ENCODE peak calls at places on chromosomes 11 and 22, in ten cellular contexts. One of them, this sample, is unnamed.

GRCh38 chr11:11810764-11811726 is 30.7 kb upstream of the USP47 start:
- DNase-seq in mucosa of descending colon: no peak
- DNase-seq in astrocyte: no peak
- DNase-seq in sigmoid colon: no peak
- DNase-seq in heart right ventricle: peak
- DNase-seq in heart left ventricle: peak
- DNase-seq in astrocyte of the cerebellum: no peak
- DNase-seq in transverse colon: no peak
- DNase-seq in SK-N-SH: no peak
- DNase-seq in right lobe of liver: no peak
- DNase-seq in this sample: no peak

GRCh38 chr11:70500076-70500847 is 101.9 kb downstream of the CTTN start:
- DNase-seq in mucosa of descending colon: no peak
- DNase-seq in astrocyte: no peak
- DNase-seq in sigmoid colon: peak
- DNase-seq in heart right ventricle: no peak
- DNase-seq in heart left ventricle: peak
- DNase-seq in astrocyte of the cerebellum: no peak
- DNase-seq in transverse colon: no peak
- DNase-seq in SK-N-SH: no peak
- DNase-seq in right lobe of liver: peak
- DNase-seq in this sample: no peak

GRCh38 chr22:24144056-24144455 is 37.2 kb upstream of the SUSD2 start:
- DNase-seq in mucosa of descending colon: no peak
- DNase-seq in astrocyte: no peak
- DNase-seq in sigmoid colon: no peak
- DNase-seq in heart right ventricle: no peak
- DNase-seq in heart left ventricle: no peak
- DNase-seq in astrocyte of the cerebellum: no peak
- DNase-seq in transverse colon: no peak
- DNase-seq in SK-N-SH: no peak
- DNase-seq in right lobe of liver: no peak
- DNase-seq in this sample: no peak

GRCh38 chr11:6603287-6604080 is at the start of the genes ILK and RRP8:
- DNase-seq in mucosa of descending colon: peak
- DNase-seq in astrocyte: peak
- DNase-seq in sigmoid colon: peak
- DNase-seq in heart right ventricle: peak
- DNase-seq in heart left ventricle: peak
- DNase-seq in astrocyte of the cerebellum: peak
- DNase-seq in transverse colon: peak
- DNase-seq in SK-N-SH: peak
- DNase-seq in right lobe of liver: peak
- DNase-seq in this sample: peak

GRCh38 chr11:17734986-17735822 is 623 bp downstream of the KCNC1 start:
- DNase-seq in mucosa of descending colon: peak
- DNase-seq in astrocyte: peak
- DNase-seq in sigmoid colon: peak
- DNase-seq in heart right ventricle: peak
- DNase-seq in heart left ventricle: peak
- DNase-seq in astrocyte of the cerebellum: peak
- DNase-seq in transverse colon: peak
- DNase-seq in SK-N-SH: peak
- DNase-seq in right lobe of liver: peak
- DNase-seq in this sample: peak

GRCh38 chr22:35883028-35883620 is 145.5 kb downstream of the RBFOX2 start:
- DNase-seq in mucosa of descending colon: no peak
- DNase-seq in astrocyte: peak
- DNase-seq in sigmoid colon: no peak
- DNase-seq in heart right ventricle: no peak
- DNase-seq in heart left ventricle: no peak
- DNase-seq in astrocyte of the cerebellum: peak
- DNase-seq in transverse colon: no peak
- DNase-seq in SK-N-SH: no peak
- DNase-seq in right lobe of liver: no peak
- DNase-seq in this sample: peak

GRCh38 chr22:27668828-27669797 is 132.4 kb downstream of the MN1 start:
- DNase-seq in mucosa of descending colon: peak
- DNase-seq in astrocyte: peak
- DNase-seq in sigmoid colon: no peak
- DNase-seq in heart right ventricle: peak
- DNase-seq in heart left ventricle: peak
- DNase-seq in astrocyte of the cerebellum: no peak
- DNase-seq in transverse colon: peak
- DNase-seq in SK-N-SH: no peak
- DNase-seq in right lobe of liver: no peak
- DNase-seq in this sample: no peak

GRCh38 chr11:76577921-76578654 is 92.5 kb downstream of the LRRC32 start:
- DNase-seq in mucosa of descending colon: no peak
- DNase-seq in astrocyte: no peak
- DNase-seq in sigmoid colon: no peak
- DNase-seq in heart right ventricle: no peak
- DNase-seq in heart left ventricle: no peak
- DNase-seq in astrocyte of the cerebellum: no peak
- DNase-seq in transverse colon: no peak
- DNase-seq in SK-N-SH: peak
- DNase-seq in right lobe of liver: no peak
- DNase-seq in this sample: no peak

GRCh38 chr11:84871116-84871515 is 756.0 kb downstream of the DLG2 start:
- DNase-seq in mucosa of descending colon: no peak
- DNase-seq in astrocyte: peak
- DNase-seq in sigmoid colon: no peak
- DNase-seq in heart right ventricle: no peak
- DNase-seq in heart left ventricle: no peak
- DNase-seq in astrocyte of the cerebellum: no peak
- DNase-seq in transverse colon: no peak
- DNase-seq in SK-N-SH: no peak
- DNase-seq in right lobe of liver: no peak
- DNase-seq in this sample: no peak

GRCh38 chr11:112706863-112707262 is 254.4 kb upstream of the NCAM1 start:
- DNase-seq in mucosa of descending colon: no peak
- DNase-seq in astrocyte: no peak
- DNase-seq in sigmoid colon: no peak
- DNase-seq in heart right ventricle: no peak
- DNase-seq in heart left ventricle: no peak
- DNase-seq in astrocyte of the cerebellum: no peak
- DNase-seq in transverse colon: no peak
- DNase-seq in SK-N-SH: no peak
- DNase-seq in right lobe of liver: no peak
- DNase-seq in this sample: no peak

GRCh38 chr11:134342572-134343340 is 11.0 kb downstream of the GLB1L2 start:
- DNase-seq in mucosa of descending colon: no peak
- DNase-seq in astrocyte: no peak
- DNase-seq in sigmoid colon: peak
- DNase-seq in heart right ventricle: no peak
- DNase-seq in heart left ventricle: no peak
- DNase-seq in astrocyte of the cerebellum: no peak
- DNase-seq in transverse colon: no peak
- DNase-seq in SK-N-SH: no peak
- DNase-seq in right lobe of liver: no peak
- DNase-seq in this sample: no peak

GRCh38 chr11:65452806-65453490 is 30.4 kb downstream of the NEAT1 start:
- DNase-seq in mucosa of descending colon: no peak
- DNase-seq in astrocyte: peak
- DNase-seq in sigmoid colon: no peak
- DNase-seq in heart right ventricle: no peak
- DNase-seq in heart left ventricle: no peak
- DNase-seq in astrocyte of the cerebellum: no peak
- DNase-seq in transverse colon: no peak
- DNase-seq in SK-N-SH: peak
- DNase-seq in right lobe of liver: no peak
- DNase-seq in this sample: peak

GRCh38 chr11:10688401-10688800 is 5.2 kb downstream of the IRAG1 start:
- DNase-seq in mucosa of descending colon: no peak
- DNase-seq in astrocyte: peak
- DNase-seq in sigmoid colon: no peak
- DNase-seq in heart right ventricle: no peak
- DNase-seq in heart left ventricle: no peak
- DNase-seq in astrocyte of the cerebellum: no peak
- DNase-seq in transverse colon: no peak
- DNase-seq in SK-N-SH: no peak
- DNase-seq in right lobe of liver: no peak
- DNase-seq in this sample: no peak

GRCh38 chr11:98566978-98567377 is 453.8 kb upstream of the CNTN5 start:
- DNase-seq in mucosa of descending colon: no peak
- DNase-seq in astrocyte: no peak
- DNase-seq in sigmoid colon: no peak
- DNase-seq in heart right ventricle: no peak
- DNase-seq in heart left ventricle: peak
- DNase-seq in astrocyte of the cerebellum: no peak
- DNase-seq in transverse colon: no peak
- DNase-seq in SK-N-SH: no peak
- DNase-seq in right lobe of liver: no peak
- DNase-seq in this sample: no peak

GRCh38 chr22:41912338-41913039 is 2.4 kb downstream of the SHISA8 start:
- DNase-seq in mucosa of descending colon: no peak
- DNase-seq in astrocyte: no peak
- DNase-seq in sigmoid colon: no peak
- DNase-seq in heart right ventricle: no peak
- DNase-seq in heart left ventricle: no peak
- DNase-seq in astrocyte of the cerebellum: no peak
- DNase-seq in transverse colon: no peak
- DNase-seq in SK-N-SH: no peak
- DNase-seq in right lobe of liver: no peak
- DNase-seq in this sample: no peak

GRCh38 chr11:109423114-109423859 is 1.3 kb downstream of the C11orf87 start:
- DNase-seq in mucosa of descending colon: no peak
- DNase-seq in astrocyte: no peak
- DNase-seq in sigmoid colon: no peak
- DNase-seq in heart right ventricle: peak
- DNase-seq in heart left ventricle: peak
- DNase-seq in astrocyte of the cerebellum: no peak
- DNase-seq in transverse colon: no peak
- DNase-seq in SK-N-SH: peak
- DNase-seq in right lobe of liver: no peak
- DNase-seq in this sample: no peak

GRCh38 chr11:6736495-6737121 is 35.2 kb downstream of the OR2AG2 start:
- DNase-seq in mucosa of descending colon: no peak
- DNase-seq in astrocyte: peak
- DNase-seq in sigmoid colon: no peak
- DNase-seq in heart right ventricle: no peak
- DNase-seq in heart left ventricle: no peak
- DNase-seq in astrocyte of the cerebellum: no peak
- DNase-seq in transverse colon: no peak
- DNase-seq in SK-N-SH: no peak
- DNase-seq in right lobe of liver: no peak
- DNase-seq in this sample: no peak

GRCh38 chr11:65852508-65853248 is 5.3 kb downstream of the CFL1 start:
- DNase-seq in mucosa of descending colon: no peak
- DNase-seq in astrocyte: no peak
- DNase-seq in sigmoid colon: peak
- DNase-seq in heart right ventricle: no peak
- DNase-seq in heart left ventricle: peak
- DNase-seq in astrocyte of the cerebellum: no peak
- DNase-seq in transverse colon: peak
- DNase-seq in SK-N-SH: peak
- DNase-seq in right lobe of liver: no peak
- DNase-seq in this sample: no peak

DNA sequence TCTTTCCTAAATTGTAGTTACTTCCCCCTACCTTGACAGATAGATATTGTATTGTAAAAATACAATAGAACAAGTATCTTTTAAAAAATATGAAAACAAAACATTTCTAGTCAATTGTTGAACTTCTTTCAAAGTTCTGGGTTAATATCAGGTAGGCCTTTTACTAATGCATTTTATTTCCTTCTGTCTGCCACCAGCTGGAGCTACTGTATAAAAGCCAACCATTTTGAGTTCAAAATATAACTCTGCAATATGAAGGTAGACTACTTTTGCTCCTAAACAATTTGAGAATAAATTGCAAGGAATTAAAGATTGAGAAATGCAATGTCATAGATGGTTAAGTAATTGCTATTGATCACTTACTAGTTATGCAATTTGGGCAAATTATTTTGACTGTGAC is 22.1 kb upstream of the LIN7C start:
- DNase-seq in mucosa of descending colon: no peak
- DNase-seq in astrocyte: no peak
- DNase-seq in sigmoid colon: no peak
- DNase-seq in heart right ventricle: no peak
- DNase-seq in heart left ventricle: no peak
- DNase-seq in astrocyte of the cerebellum: no peak
- DNase-seq in transverse colon: no peak
- DNase-seq in SK-N-SH: no peak
- DNase-seq in right lobe of liver: no peak
- DNase-seq in this sample: no peak
- TF ChIP-seq CTCF in mucosa of descending colon: no peak
- TF ChIP-seq CTCF in astrocyte: no peak
- TF ChIP-seq CTCF in sigmoid colon: no peak
- TF ChIP-seq CTCF in heart right ventricle: peak
- TF ChIP-seq CTCF in heart left ventricle: no peak
- TF ChIP-seq CTCF in astrocyte of the cerebellum: no peak
- TF ChIP-seq CTCF in transverse colon: no peak
- TF ChIP-seq CTCF in SK-N-SH: peak
- TF ChIP-seq CTCF in right lobe of liver: peak
- TF ChIP-seq CTCF in this sample: peak

GRCh38 chr22:18966748-18967147 is 30.7 kb upstream of the PRODH start:
- DNase-seq in mucosa of descending colon: no peak
- DNase-seq in astrocyte: no peak
- DNase-seq in sigmoid colon: peak
- DNase-seq in heart right ventricle: no peak
- DNase-seq in heart left ventricle: no peak
- DNase-seq in astrocyte of the cerebellum: no peak
- DNase-seq in transverse colon: no peak
- DNase-seq in SK-N-SH: no peak
- DNase-seq in right lobe of liver: peak
- DNase-seq in this sample: no peak
- TF ChIP-seq CTCF in mucosa of descending colon: no peak
- TF ChIP-seq CTCF in astrocyte: no peak
- TF ChIP-seq CTCF in sigmoid colon: no peak
- TF ChIP-seq CTCF in heart right ventricle: no peak
- TF ChIP-seq CTCF in heart left ventricle: no peak
- TF ChIP-seq CTCF in astrocyte of the cerebellum: no peak
- TF ChIP-seq CTCF in transverse colon: no peak
- TF ChIP-seq CTCF in SK-N-SH: no peak
- TF ChIP-seq CTCF in right lobe of liver: no peak
- TF ChIP-seq CTCF in this sample: no peak

DNA sequence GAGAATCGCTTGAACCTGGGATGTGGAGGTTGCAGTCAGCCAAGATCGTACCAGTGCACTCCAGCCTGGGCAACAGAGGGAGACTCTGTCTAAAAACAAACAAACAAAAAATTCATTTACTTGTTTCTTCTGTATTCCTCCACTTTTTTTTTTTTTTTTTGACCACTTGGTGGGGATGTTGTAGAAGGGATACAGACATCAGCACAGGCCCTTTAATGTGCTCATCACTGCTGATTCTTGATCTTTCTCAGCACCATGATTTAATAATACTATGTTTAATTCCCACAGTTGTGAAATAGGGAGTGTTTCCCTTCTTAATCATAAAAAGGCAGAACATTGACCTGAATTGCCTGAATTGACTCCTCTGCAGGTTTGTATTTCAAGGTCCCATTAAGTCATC is 4.5 kb downstream of the TTC9C start:
- DNase-seq in mucosa of descending colon: no peak
- DNase-seq in astrocyte: no peak
- DNase-seq in sigmoid colon: no peak
- DNase-seq in heart right ventricle: no peak
- DNase-seq in heart left ventricle: no peak
- DNase-seq in astrocyte of the cerebellum: no peak
- DNase-seq in transverse colon: no peak
- DNase-seq in SK-N-SH: no peak
- DNase-seq in right lobe of liver: no peak
- DNase-seq in this sample: no peak
- TF ChIP-seq CTCF in mucosa of descending colon: no peak
- TF ChIP-seq CTCF in astrocyte: no peak
- TF ChIP-seq CTCF in sigmoid colon: no peak
- TF ChIP-seq CTCF in heart right ventricle: peak
- TF ChIP-seq CTCF in heart left ventricle: no peak
- TF ChIP-seq CTCF in astrocyte of the cerebellum: no peak
- TF ChIP-seq CTCF in transverse colon: no peak
- TF ChIP-seq CTCF in SK-N-SH: peak
- TF ChIP-seq CTCF in right lobe of liver: no peak
- TF ChIP-seq CTCF in this sample: peak

GRCh38 chr11:94297967-94298576 is 6.3 kb upstream of the IZUMO1R start:
- DNase-seq in mucosa of descending colon: no peak
- DNase-seq in astrocyte: no peak
- DNase-seq in sigmoid colon: no peak
- DNase-seq in heart right ventricle: no peak
- DNase-seq in heart left ventricle: no peak
- DNase-seq in astrocyte of the cerebellum: no peak
- DNase-seq in transverse colon: no peak
- DNase-seq in SK-N-SH: no peak
- DNase-seq in right lobe of liver: no peak
- DNase-seq in this sample: no peak
- TF ChIP-seq CTCF in mucosa of descending colon: no peak
- TF ChIP-seq CTCF in astrocyte: no peak
- TF ChIP-seq CTCF in sigmoid colon: no peak
- TF ChIP-seq CTCF in heart right ventricle: no peak
- TF ChIP-seq CTCF in heart left ventricle: no peak
- TF ChIP-seq CTCF in astrocyte of the cerebellum: no peak
- TF ChIP-seq CTCF in transverse colon: no peak
- TF ChIP-seq CTCF in SK-N-SH: peak
- TF ChIP-seq CTCF in right lobe of liver: no peak
- TF ChIP-seq CTCF in this sample: peak